ENCODE peak calls at places on chromosomes 11 and 22, in four cellular contexts. Z is sigmoid colon, Q is adrenal gland, L is transverse colon. S is an unnamed sample.

GRCh38 chr11:13140873-13141655 is 131.9 kb downstream of the RASSF10 start:
- DNase-seq in L (peak; percentile 24), Z (no peak), Q (no peak), S (no peak)

GRCh38 chr11:68273056-68273738 is 1.4 kb upstream of the C11orf24 start:
- DNase-seq in Z (no peak), L (no peak), Q (no peak), S (no peak)

GRCh38 chr22:27318516-27318915 is 483.0 kb downstream of the MN1 start:
- DNase-seq in Z (no peak), Q (no peak), L (peak; percentile 62), S (no peak)

GRCh38 chr11:74612877-74613276 is 20.5 kb downstream of the POLD3 start:
- DNase-seq in Z (no peak), L (no peak), Q (no peak), S (no peak)

GRCh38 chr22:43883012-43883661 is 8.7 kb downstream of the PNPLA5 start:
- DNase-seq in Q (no peak), L (peak; percentile 36), Z (peak; percentile 54), S (no peak)

GRCh38 chr11:15590131-15590530 is 475.4 kb downstream of the INSC start:
- DNase-seq in Q (no peak), L (no peak), Z (no peak), S (no peak)

GRCh38 chr22:32880906-32881596 is 79.5 kb downstream of the TIMP3 start:
- DNase-seq in L (peak; percentile 23), Z (peak; percentile 80), Q (peak; percentile 89), S (no peak)

GRCh38 chr11:439315-440064 is 2.3 kb downstream of the ANO9 start:
- DNase-seq in L (no peak), Z (no peak), Q (no peak), S (no peak)

GRCh38 chr22:19568337-19569311 is 44.4 kb upstream of the CLDN5 start:
- DNase-seq in Z (no peak), L (no peak), Q (no peak), S (no peak)

GRCh38 chr11:85749287-85749834 is 61.6 kb downstream of the SYTL2 start:
- DNase-seq in Z (no peak), L (no peak), Q (no peak), S (no peak)

GRCh38 chr11:62875698-62876483 is 4.8 kb upstream of the SLC3A2 start:
- DNase-seq in Q (no peak), Z (no peak), L (no peak), S (no peak)

GRCh38 chr11:93541884-93542752 is 1.1 kb downstream of the SMCO4 start:
- DNase-seq in L (peak; percentile 67), Q (peak; percentile 36), Z (peak; percentile 78), S (no peak)

GRCh38 chr11:85694385-85694980 is 8.5 kb upstream of the CCDC89 start:
- DNase-seq in Z (no peak), L (no peak), Q (no peak), S (no peak)

GRCh38 chr11:93984205-93984586 is 37.0 kb upstream of the HEPHL1 start:
- DNase-seq in L (no peak), Z (no peak), Q (no peak), S (no peak)

GRCh38 chr22:36143066-36143815 is 17.3 kb downstream of the APOL3 start:
- DNase-seq in L (no peak), Q (no peak), Z (peak; percentile 18), S (no peak)

GRCh38 chr11:66863428-66864125 is 6.7 kb downstream of the LRFN4 start:
- DNase-seq in Q (no peak), Z (no peak), L (peak; percentile 70), S (no peak)

GRCh38 chr11:19422257-19422656 is 181.5 kb upstream of the E2F8 start:
- DNase-seq in L (no peak), Q (no peak), Z (no peak), S (no peak)

DNA sequence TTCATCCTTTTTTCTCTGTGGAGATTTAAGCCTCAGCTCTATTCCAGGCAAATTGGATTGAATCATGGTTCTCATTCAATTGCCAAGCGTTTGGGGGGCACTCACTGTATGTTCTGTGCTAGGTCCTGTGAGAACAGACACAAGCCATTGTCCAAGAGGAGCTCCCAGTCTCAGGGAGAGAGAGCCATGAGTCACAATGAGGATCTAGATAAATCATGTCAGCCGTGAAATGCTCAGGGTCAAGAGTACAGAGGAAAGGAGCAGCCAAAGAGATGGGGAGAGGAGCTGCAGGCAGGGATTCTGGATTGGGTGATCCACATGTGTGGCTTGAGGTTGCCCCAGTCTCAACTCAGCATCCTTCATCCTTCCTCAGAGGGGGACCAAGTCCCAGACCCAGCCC is 93.6 kb downstream of the FEZ1 start:
- DNase-seq in L (no peak), Z (no peak), Q (peak; percentile 38), S (no peak)
- H3K4me1 ChIP-seq in L (no peaks in the 10 kb centered on the region), Z (peaks cover 13% of the 10 kb centered on the region), Q (no peaks in the 10 kb centered on the region), S (peaks cover 11% of the 10 kb centered on the region)

GRCh38 chr22:39938509-39938908 is 21.7 kb upstream of the TMA7B start:
- DNase-seq in Q (no peak), L (no peak), Z (no peak), S (no peak)

GRCh38 chr22:39939830-39940229 is 20.4 kb upstream of the TMA7B start:
- DNase-seq in L (no peak), Q (no peak), Z (no peak), S (no peak)

GRCh38 chr22:39941661-39942060 is 18.5 kb upstream of the TMA7B start:
- DNase-seq in Q (no peak), Z (no peak), L (no peak), S (no peak)

GRCh38 chr22:39942433-39943213 is 17.6 kb upstream of the TMA7B start:
- DNase-seq in L (no peak), Q (no peak), Z (no peak), S (no peak)

GRCh38 chr22:39940757-39941305 is 19.4 kb upstream of the TMA7B start:
- DNase-seq in L (no peak), Q (no peak), Z (no peak), S (no peak)
- H3K4me3 ChIP-seq in L (no peak overlapping the region), Q (no peak overlapping the region), Z (no peak overlapping the region), S (no peak overlapping the region)

GRCh38 chr11:99199336-99199735 is 178.6 kb downstream of the CNTN5 start:
- DNase-seq in Z (no peak), L (no peak), Q (no peak), S (no peak)

GRCh38 chr11:99198215-99198614 is 177.5 kb downstream of the CNTN5 start:
- DNase-seq in L (no peak), Z (no peak), Q (no peak), S (no peak)

GRCh38 chr11:99197477-99197876 is 176.7 kb downstream of the CNTN5 start:
- DNase-seq in Z (no peak), L (no peak), Q (no peak), S (no peak)

DNA sequence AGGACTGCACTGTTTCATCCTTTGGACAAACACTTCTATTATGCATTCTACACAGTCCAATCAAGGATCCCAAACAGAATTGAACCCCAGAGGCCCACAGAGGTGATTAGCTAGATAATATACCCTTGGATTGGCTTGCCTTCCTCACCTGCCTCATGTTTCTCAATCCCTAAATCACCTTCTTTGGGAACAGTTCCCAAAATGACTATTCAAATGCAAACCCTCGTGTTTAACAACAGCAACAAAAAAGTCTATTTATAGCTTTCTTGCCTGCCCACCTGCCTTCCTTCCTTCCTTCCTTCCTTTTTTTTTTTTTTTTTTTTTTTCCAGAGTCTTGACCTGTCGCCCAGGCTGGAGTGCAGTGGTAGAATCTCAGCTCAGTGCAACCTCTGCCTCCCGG is 180.0 kb downstream of the CNTN5 start:
- DNase-seq in L (no peak), Z (no peak), Q (no peak), S (no peak)
- TF ChIP-seq POLR2A in L (no peak), Z (no peak), Q (no peak), S (no peak)

GRCh38 chr11:72422414-72422813 is 11.9 kb downstream of the CLPB start:
- DNase-seq in Q (no peak), L (no peak), Z (no peak), S (no peak)

GRCh38 chr11:72423840-72424239 is 10.5 kb downstream of the CLPB start:
- DNase-seq in Q (no peak), L (no peak), Z (no peak), S (no peak)

GRCh38 chr11:72413914-72414628 is 20.3 kb downstream of the CLPB start:
- DNase-seq in L (peak; percentile 86), Q (peak; percentile 88), Z (peak; percentile 92), S (peak; percentile 90)

GRCh38 chr11:72421351-72421750 is 13.0 kb downstream of the CLPB start:
- DNase-seq in Q (no peak), Z (peak; percentile 33), L (no peak), S (no peak)

DNA sequence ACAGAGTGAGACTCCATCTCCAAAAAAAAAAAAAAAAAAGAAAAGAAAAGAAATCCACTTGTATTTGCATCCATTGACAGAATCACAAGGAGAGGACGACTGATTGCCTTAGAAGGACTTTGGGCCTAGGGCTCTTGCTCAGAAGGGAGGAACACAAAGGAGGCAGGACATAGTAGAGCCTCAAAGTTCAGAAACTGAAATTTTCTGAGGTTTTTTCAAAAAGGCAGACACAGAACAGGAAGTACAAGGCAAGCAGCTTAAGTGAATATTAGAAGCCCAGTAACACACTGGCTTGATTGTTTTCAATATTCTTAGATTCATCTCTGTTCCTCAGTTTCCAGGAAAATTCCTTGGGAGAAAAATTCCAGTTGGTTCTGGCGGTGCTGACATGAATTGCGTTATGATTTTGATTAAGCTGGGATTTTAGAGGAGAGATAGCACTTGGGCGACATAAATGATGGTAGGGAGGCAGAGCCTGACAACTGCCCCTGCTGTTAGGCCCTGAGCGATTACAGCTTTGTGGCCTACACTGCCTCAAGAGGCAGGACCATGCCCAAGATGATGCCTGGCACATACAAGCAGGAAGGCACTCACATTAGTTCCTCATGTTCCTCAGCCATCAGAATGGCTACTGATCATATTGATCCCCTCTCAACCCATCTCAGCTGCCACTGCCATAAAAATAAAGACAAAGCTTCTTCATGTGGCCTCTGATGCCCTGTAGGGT is 15.3 kb downstream of the CLPB start:
- DNase-seq in Z (peak; percentile 14), L (no peak), Q (no peak), S (no peak)
- H3K4me1 ChIP-seq in Z (peaks cover 7% of the 10 kb centered on the region), L (peaks cover 7% of the 10 kb centered on the region), Q (no peaks in the 10 kb centered on the region), S (peaks cover 5% of the 10 kb centered on the region)

GRCh38 chr11:34331736-34332135 is 26.1 kb downstream of the ABTB2 start:
- DNase-seq in L (no peak), Z (no peak), Q (no peak), S (no peak)
- H3K4me3 ChIP-seq in L (no peak overlapping the region), Z (no peak overlapping the region), Q (no peak overlapping the region), S (no peak overlapping the region)

DNA sequence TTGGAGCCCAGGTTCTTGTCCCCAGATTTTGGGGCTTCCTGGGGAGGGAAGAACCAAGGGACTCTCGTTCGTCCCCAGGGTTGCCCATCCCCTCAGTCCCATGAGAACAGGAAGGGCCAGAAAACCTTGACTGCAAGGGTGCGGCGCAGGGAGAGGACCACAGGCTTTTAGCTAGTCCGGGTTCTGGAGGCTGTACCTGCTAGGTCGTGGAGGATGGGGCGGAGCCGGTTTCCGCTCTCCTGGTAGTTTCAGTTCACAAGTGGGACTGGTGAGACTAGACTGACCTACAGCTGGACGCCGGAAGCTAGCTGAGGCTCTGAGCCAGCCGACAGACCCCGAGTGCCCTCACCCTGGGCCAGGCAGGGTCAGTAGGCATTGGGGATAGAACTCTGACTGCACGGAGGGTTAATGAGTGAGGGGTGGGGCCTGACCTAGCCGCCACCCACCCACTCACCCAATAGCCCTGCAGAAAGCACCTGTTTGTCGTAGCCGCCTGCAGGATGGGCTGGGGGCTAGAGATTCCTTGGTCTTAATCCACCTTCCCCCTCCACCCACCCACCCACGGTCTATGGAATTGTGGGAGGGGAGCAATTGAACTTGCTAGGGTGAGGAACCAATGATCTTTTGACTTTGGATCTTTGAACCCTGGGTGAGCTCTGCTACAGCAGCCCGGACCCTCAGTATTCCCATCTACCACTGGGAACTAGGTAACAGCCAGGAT is 1.5 kb downstream of the MAFF start:
- DNase-seq in L (peak; percentile 85), Q (peak; percentile 53), Z (peak; percentile 81), S (no peak)
- TF ChIP-seq POLR2A in L (peak; percentile 50), Q (no peak), Z (no peak), S (no peak)